ENCODE peak calls at places on chromosomes 6 and 20, in ten cellular contexts. I, G, K, Y, Z, S, W, U, P and D are unnamed samples.

GRCh38 chr20:23042270-23042669 is 7.2 kb downstream of the SSTR4 start:
- DNase-seq in U (no peak), Y (no peak), G (no peak), I (peak; percentile 27), S (no peak), Z (no peak), W (no peak), P (no peak), K (no peak), D (no peak)

GRCh38 chr20:39886650-39887190 is 802.3 kb downstream of the MAFB start:
- DNase-seq in I (no peak), U (peak; percentile 19), P (no peak), K (no peak), Z (no peak), W (no peak), Y (no peak), G (peak; percentile 52), S (no peak), D (no peak)

GRCh38 chr6:145544031-145544430 is 191.3 kb downstream of the EPM2A start:
- DNase-seq in G (no peak), W (peak; percentile 8), K (no peak), S (peak; percentile 24), P (peak; percentile 76), Z (no peak), Y (peak; percentile 68), U (no peak), I (peak; percentile 9), D (peak; percentile 65)

GRCh38 chr6:170597278-170597677 is 12.8 kb upstream of the PDCD2 start:
- DNase-seq in Y (no peak), K (no peak), G (no peak), W (no peak), Z (no peak), S (no peak), U (no peak), P (no peak), I (no peak), D (no peak)

GRCh38 chr6:836276-836853 is 143.4 kb upstream of the EXOC2 start:
- DNase-seq in I (no peak), U (no peak), S (no peak), P (no peak), Z (no peak), W (no peak), Y (no peak), G (no peak), K (no peak), D (no peak)

GRCh38 chr6:140043357-140043756 is 668.9 kb upstream of the CITED2 start:
- DNase-seq in G (no peak), K (no peak), Z (no peak), U (no peak), P (peak; percentile 85), S (peak; percentile 60), Y (peak; percentile 71), W (no peak), I (no peak), D (peak; percentile 81)

GRCh38 chr20:17568045-17568788 is 1.7 kb upstream of the DSTN start:
- DNase-seq in Y (no peak), I (no peak), Z (no peak), G (no peak), K (no peak), P (no peak), S (no peak), U (no peak), W (no peak), D (no peak)

GRCh38 chr6:168116975-168117899 is 38.2 kb upstream of the FRMD1 start:
- DNase-seq in K (peak; percentile 40), W (no peak), S (no peak), G (no peak), I (no peak), Y (no peak), U (peak; percentile 7), P (no peak), Z (peak; percentile 39), D (no peak)

GRCh38 chr20:23629017-23629541 is 8.7 kb downstream of the CST3 start:
- DNase-seq in I (no peak), K (peak; percentile 81), P (peak; percentile 76), G (peak; percentile 66), Z (no peak), U (no peak), S (peak; percentile 90), W (no peak), Y (peak; percentile 8), D (peak; percentile 92)

GRCh38 chr20:38165966-38166706 is 1.1 kb upstream of the TGM2 start:
- DNase-seq in G (no peak), Z (no peak), I (no peak), K (no peak), S (peak; percentile 67), Y (no peak), P (no peak), W (no peak), U (no peak), D (peak; percentile 56)

GRCh38 chr6:38391909-38392614 is 247.7 kb downstream of the BTBD9 start:
- DNase-seq in U (no peak), W (no peak), K (no peak), Z (no peak), Y (no peak), I (no peak), S (no peak), P (peak; percentile 15), G (no peak), D (peak; percentile 17)

GRCh38 chr6:124772733-124773319 is 189.4 kb upstream of the RNF217 start:
- DNase-seq in K (no peak), W (no peak), Z (no peak), G (no peak), Y (no peak), S (no peak), I (no peak), U (no peak), P (no peak), D (no peak)

GRCh38 chr6:110693994-110694393 is 121.3 kb downstream of the CDK19 start:
- DNase-seq in W (no peak), S (no peak), U (no peak), Y (no peak), K (no peak), G (no peak), Z (no peak), I (no peak), P (no peak), D (no peak)

GRCh38 chr6:110690916-110691315 is 124.4 kb downstream of the CDK19 start:
- DNase-seq in S (no peak), I (no peak), Z (no peak), W (no peak), K (no peak), Y (no peak), P (no peak), U (no peak), G (no peak), D (no peak)

GRCh38 chr6:110689275-110689935 is 125.9 kb downstream of the CDK19 start:
- DNase-seq in S (no peak), Y (no peak), U (no peak), K (peak; percentile 30), Z (no peak), P (no peak), I (no peak), W (no peak), G (no peak), D (no peak)

GRCh38 chr6:110690106-110690654 is 125.1 kb downstream of the CDK19 start:
- DNase-seq in P (no peak), Z (no peak), W (no peak), S (no peak), Y (no peak), U (no peak), K (no peak), G (no peak), I (no peak), D (no peak)

DNA sequence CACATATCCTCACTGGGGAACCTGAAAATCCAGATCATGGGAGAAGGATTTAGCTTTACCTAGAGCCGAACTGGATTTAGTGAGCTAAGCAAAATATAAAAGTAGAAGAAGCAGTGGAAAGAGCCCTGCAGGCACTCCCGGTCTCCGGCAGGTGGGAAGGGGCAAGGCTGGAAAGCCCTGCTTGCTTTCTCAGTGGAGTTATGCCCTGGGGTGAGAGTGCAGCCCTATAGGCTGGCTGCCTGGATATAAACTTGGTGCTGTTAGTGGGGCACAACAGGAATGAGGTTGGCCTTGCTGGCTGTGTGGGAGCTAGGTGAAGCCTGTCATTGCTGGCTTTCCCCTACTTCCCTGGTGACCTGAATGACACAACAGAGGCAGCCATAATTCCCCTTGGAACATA is 122.0 kb downstream of the CDK19 start:
- DNase-seq in U (no peak), W (no peak), I (no peak), G (no peak), P (no peak), Y (no peak), S (no peak), K (no peak), Z (no peak), D (no peak)
- H3K4me3 ChIP-seq in U (no peak overlapping the region), W (no peak overlapping the region), I (no peak overlapping the region), G (no peak overlapping the region), P (no peak overlapping the region), Y (no peak overlapping the region), S (no peak overlapping the region), K (no peak overlapping the region), Z (no peak overlapping the region), D (no peak overlapping the region)

GRCh38 chr6:40852667-40853383 is 186.2 kb downstream of the UNC5CL start:
- DNase-seq in Y (no peak), K (no peak), P (no peak), W (peak; percentile 27), S (peak; percentile 2), G (no peak), Z (peak; percentile 83), I (peak; percentile 33), U (no peak), D (peak; percentile 1)
- TF ChIP-seq CTCF in Y (peak; percentile 50), K (no peak), P (peak; percentile 31), W (peak; percentile 24), S (peak; percentile 25), G (no peak), Z (peak; percentile 58), I (peak; percentile 57), U (no peak), D (peak; percentile 38)

DNA sequence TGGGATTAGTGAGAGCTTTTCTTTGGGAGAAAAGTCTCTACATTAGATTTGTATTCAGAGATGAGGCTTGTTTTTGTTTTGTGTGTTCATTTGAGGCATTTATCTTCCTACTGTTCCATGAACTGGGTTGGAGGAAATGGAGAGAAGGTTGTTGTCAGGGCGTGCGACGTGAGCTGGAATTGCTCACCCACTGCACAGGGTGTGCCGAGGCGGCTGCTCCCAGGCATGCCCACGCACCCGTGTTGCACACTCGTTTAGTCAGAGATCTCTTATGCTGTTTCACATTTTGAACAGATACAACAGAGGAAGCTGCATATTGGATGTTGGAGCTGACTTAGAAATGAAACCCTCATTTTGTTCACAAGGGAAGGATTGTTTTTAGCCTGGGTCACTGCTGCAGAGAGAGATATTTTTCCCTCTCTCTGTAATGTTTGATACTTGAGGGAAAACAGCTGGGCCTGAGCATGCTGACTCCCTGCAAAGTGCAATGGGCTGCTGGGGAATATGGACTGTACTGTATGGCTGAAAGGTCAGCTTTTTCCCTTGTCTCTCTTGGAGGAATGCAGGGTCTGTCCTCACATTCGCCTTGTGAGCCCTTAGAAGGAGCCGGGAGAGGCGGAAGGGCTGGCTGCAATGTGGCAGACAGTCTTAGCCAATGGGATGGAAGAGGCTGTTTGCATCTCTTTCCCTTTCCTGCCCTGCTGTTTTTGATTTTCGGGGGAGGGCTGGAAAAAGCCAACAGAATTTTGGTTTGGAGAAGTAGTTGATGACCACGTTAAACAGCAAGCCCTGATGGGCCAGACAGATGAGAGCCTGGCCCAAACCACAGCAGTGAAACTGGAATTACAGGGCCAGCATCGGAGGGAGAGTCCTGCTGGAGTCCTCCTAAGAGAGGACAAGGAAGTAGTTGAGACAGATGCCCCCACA is 170.8 kb downstream of the SASH1 start:
- DNase-seq in Z (no peak), G (no peak), U (no peak), S (peak; percentile 85), K (no peak), W (no peak), P (peak; percentile 87), Y (no peak), I (no peak), D (peak; percentile 60)
- H3K4me3 ChIP-seq in Z (no peak overlapping the region), G (peak overlapping the region; percentile 15), U (no peak overlapping the region), S (no peak overlapping the region), K (no peak overlapping the region), W (no peak overlapping the region), P (peak overlapping the region; percentile 13), Y (no peak overlapping the region), I (no peak overlapping the region), D (no peak overlapping the region)

GRCh38 chr6:162907876-162908481 is 180.2 kb downstream of the PACRG start:
- DNase-seq in Y (no peak), K (no peak), I (peak; percentile 33), G (no peak), W (no peak), U (no peak), S (peak; percentile 58), Z (no peak), P (peak; percentile 86), D (peak; percentile 74)
- TF ChIP-seq CTCF in Y (peak; percentile 48), K (peak; percentile 41), I (peak; percentile 70), G (no peak), W (peak; percentile 29), U (no peak), S (peak; percentile 36), Z (peak; percentile 14), P (no peak), D (peak; percentile 47)